ENCODE peak calls at places on chromosomes 11 and 22, in ten cellular contexts. G is fibroblast of lung, U is IMR-90, P is hepatocyte, I is H1, W is MM.1S, B is PC-9, E is endothelial cell of umbilical vein, R is OCI-LY7, F is HepG2. L is an unnamed sample.

GRCh38 chr22:45227645-45228400 is 12.9 kb downstream of the KIAA0930 start:
- DNase-seq in G (no peak), U (no peak), P (no peak), I (no peak), W (no peak), B (no peak), E (no peak), R (no peak), F (no peak), L (no peak)

GRCh38 chr11:17391493-17392355 is 3.3 kb upstream of the KCNJ11 start:
- DNase-seq in G (no peak), U (no peak), P (no peak), I (no peak), W (peak; percentile 87), B (no peak), E (no peak), R (peak; percentile 87), F (no peak), L (no peak)

GRCh38 chr22:22593964-22594656 is 35.0 kb upstream of the PRAME start:
- DNase-seq in G (peak; percentile 22), U (peak; percentile 53), P (peak; percentile 77), I (peak; percentile 73), W (peak; percentile 73), B (peak; percentile 13), E (peak; percentile 64), R (peak; percentile 84), F (peak; percentile 27), L (peak; percentile 8)

GRCh38 chr11:130726234-130726559 is 190.1 kb downstream of the SNX19 start:
- DNase-seq in G (peak; percentile 87), U (peak; percentile 65), P (peak; percentile 36), I (no peak), W (no peak), B (no peak), E (peak; percentile 85), R (no peak), F (no peak), L (no peak)

GRCh38 chr11:63849691-63850090 is 10.8 kb downstream of the MARK2 start:
- DNase-seq in G (no peak), U (no peak), P (no peak), I (no peak), W (no peak), B (no peak), E (no peak), R (no peak), F (no peak), L (no peak)

GRCh38 chr11:131370090-131370751 is at the start of gene NTM:
- DNase-seq in G (peak; percentile 68), U (peak; percentile 7), P (peak; percentile 44), I (no peak), W (peak; percentile 25), B (no peak), E (no peak), R (no peak), F (no peak), L (peak; percentile 17)

GRCh38 chr11:8631395-8632110 is 37.5 kb upstream of the STK33 start:
- DNase-seq in G (peak; percentile 82), U (peak; percentile 93), P (peak; percentile 57), I (no peak), W (peak; percentile 18), B (no peak), E (no peak), R (no peak), F (no peak), L (peak; percentile 62)

GRCh38 chr11:67303989-67304411 is 670 bp downstream of the SSH3 start:
- DNase-seq in G (peak; percentile 14), U (no peak), P (peak; percentile 63), I (peak; percentile 64), W (no peak), B (peak; percentile 78), E (no peak), R (no peak), F (no peak), L (peak; percentile 22)

GRCh38 chr11:35893796-35894475 is 49.9 kb upstream of the LDLRAD3 start:
- DNase-seq in G (peak; percentile 29), U (peak; percentile 35), P (peak; percentile 65), I (no peak), W (no peak), B (peak; percentile 89), E (no peak), R (no peak), F (no peak), L (peak; percentile 98)

GRCh38 chr22:37197451-37198289 is 9.6 kb upstream of the C1QTNF6 start:
- DNase-seq in G (peak; percentile 89), U (peak; percentile 61), P (peak; percentile 79), I (no peak), W (no peak), B (peak; percentile 95), E (peak; percentile 35), R (no peak), F (peak; percentile 86), L (peak; percentile 95)

GRCh38 chr22:37196539-37197450 is 8.7 kb upstream of the C1QTNF6 start:
- DNase-seq in G (peak; percentile 84), U (peak; percentile 79), P (peak; percentile 80), I (no peak), W (no peak), B (peak; percentile 96), E (peak; percentile 74), R (no peak), F (peak; percentile 83), L (peak; percentile 76)

GRCh38 chr22:37199839-37200161 is 11.8 kb upstream of the C1QTNF6 start:
- DNase-seq in G (no peak), U (no peak), P (peak; percentile 65), I (no peak), W (no peak), B (no peak), E (no peak), R (no peak), F (peak; percentile 84), L (no peak)

GRCh38 chr22:37199103-37199838 is 11.2 kb upstream of the C1QTNF6 start:
- DNase-seq in G (peak; percentile 93), U (peak; percentile 96), P (peak; percentile 98), I (peak; percentile 100), W (peak; percentile 99), B (peak; percentile 100), E (peak; percentile 99), R (peak; percentile 99), F (peak; percentile 93), L (peak; percentile 94)

GRCh38 chr22:37198290-37199102 is 10.4 kb upstream of the C1QTNF6 start:
- DNase-seq in G (peak; percentile 65), U (peak; percentile 58), P (peak; percentile 91), I (peak; percentile 95), W (peak; percentile 81), B (peak; percentile 92), E (peak; percentile 71), R (peak; percentile 81), F (peak; percentile 80), L (peak; percentile 69)
- TF ChIP-seq CTCF in G (peak; percentile 61), U (peak; percentile 82), P (peak; percentile 98), I (peak; percentile 72), W (peak; percentile 67), B (peak; percentile 95), E (peak; percentile 67), R (peak; percentile 89), F (peak; percentile 76), L (peak; percentile 80)

GRCh38 chr11:2681408-2682145 is 18.2 kb downstream of the KCNQ1OT1 start:
- DNase-seq in G (no peak), U (no peak), P (no peak), I (no peak), W (no peak), B (no peak), E (no peak), R (no peak), F (no peak), L (no peak)
- H2AFZ ChIP-seq in G (no peak overlapping the region), U (no peak overlapping the region), P (no peak overlapping the region), I (no peak overlapping the region), W (no peak overlapping the region), B (no peak overlapping the region), E (no peak overlapping the region), R (no peak overlapping the region), F (no peak overlapping the region), L (no peak overlapping the region)

GRCh38 chr11:102252339-102252891 is 64.9 kb upstream of the BIRC3 start:
- DNase-seq in G (peak; percentile 51), U (peak; percentile 73), P (no peak), I (no peak), W (no peak), B (no peak), E (no peak), R (no peak), F (no peak), L (no peak)

GRCh38 chr11:102251423-102251822 is 65.9 kb upstream of the BIRC3 start:
- DNase-seq in G (no peak), U (no peak), P (no peak), I (no peak), W (no peak), B (no peak), E (no peak), R (no peak), F (no peak), L (no peak)

GRCh38 chr11:102253018-102253775 is 64.1 kb upstream of the BIRC3 start:
- DNase-seq in G (no peak), U (no peak), P (peak; percentile 24), I (no peak), W (no peak), B (peak; percentile 40), E (no peak), R (no peak), F (no peak), L (no peak)

GRCh38 chr11:102256251-102256650 is 61.0 kb upstream of the BIRC3 start:
- DNase-seq in G (peak; percentile 90), U (peak; percentile 79), P (peak; percentile 57), I (no peak), W (no peak), B (peak; percentile 67), E (no peak), R (no peak), F (no peak), L (peak; percentile 98)

GRCh38 chr11:102254047-102254446 is 63.2 kb upstream of the BIRC3 start:
- DNase-seq in G (no peak), U (no peak), P (no peak), I (no peak), W (no peak), B (no peak), E (no peak), R (peak; percentile 34), F (no peak), L (no peak)
- TF ChIP-seq CTCF in G (peak; percentile 23), U (peak; percentile 17), P (peak; percentile 15), I (peak; percentile 40), W (peak; percentile 26), B (peak; percentile 48), E (peak; percentile 26), R (peak; percentile 73), F (peak; percentile 28), L (no peak)

GRCh38 chr11:102457865-102458264 is 5.3 kb upstream of the TMEM123 start:
- DNase-seq in G (no peak), U (no peak), P (no peak), I (no peak), W (peak; percentile 4), B (no peak), E (peak; percentile 85), R (no peak), F (no peak), L (no peak)
- H2AFZ ChIP-seq in G (no peak overlapping the region), U (no peak overlapping the region), P (no peak overlapping the region), I (no peak overlapping the region), W (no peak overlapping the region), B (no peak overlapping the region), E (no peak overlapping the region), R (no peak overlapping the region), F (no peak overlapping the region), L (no peak overlapping the region)